ENCODE peak calls at places on chromosomes 6 and 20, in six cellular contexts. One of them, this sample, is unnamed.

GRCh38 chr6:69007781-69008180 is 372.7 kb downstream of the ADGRB3 start:
- DNase-seq in type B pancreatic cell: no peak
- DNase-seq in psoas muscle: no peak
- DNase-seq in Caki2: no peak
- DNase-seq in HTR-8/SVneo: no peak
- DNase-seq in heart right ventricle: no peak
- DNase-seq in this sample: no peak

GRCh38 chr20:51886891-51887608 is 84.7 kb upstream of the SALL4 start:
- DNase-seq in type B pancreatic cell: no peak
- DNase-seq in psoas muscle: no peak
- DNase-seq in Caki2: no peak
- DNase-seq in HTR-8/SVneo: no peak
- DNase-seq in heart right ventricle: no peak
- DNase-seq in this sample: no peak

GRCh38 chr6:34526241-34526972 is 29.7 kb downstream of the SPDEF start:
- DNase-seq in type B pancreatic cell: no peak
- DNase-seq in psoas muscle: no peak
- DNase-seq in Caki2: no peak
- DNase-seq in HTR-8/SVneo: no peak
- DNase-seq in heart right ventricle: no peak
- DNase-seq in this sample: no peak

GRCh38 chr20:36969050-36969449 is 17.5 kb upstream of the SAMHD1 start:
- DNase-seq in type B pancreatic cell: no peak
- DNase-seq in psoas muscle: no peak
- DNase-seq in Caki2: no peak
- DNase-seq in HTR-8/SVneo: no peak
- DNase-seq in heart right ventricle: no peak
- DNase-seq in this sample: no peak

GRCh38 chr20:64146936-64147451 is 17.3 kb upstream of the MYT1 start:
- DNase-seq in type B pancreatic cell: no peak
- DNase-seq in psoas muscle: no peak
- DNase-seq in Caki2: no peak
- DNase-seq in HTR-8/SVneo: no peak
- DNase-seq in heart right ventricle: no peak
- DNase-seq in this sample: peak; percentile 43

GRCh38 chr6:161963634-161964244 is 689.9 kb upstream of the AGPAT4 start:
- DNase-seq in type B pancreatic cell: no peak
- DNase-seq in psoas muscle: no peak
- DNase-seq in Caki2: no peak
- DNase-seq in HTR-8/SVneo: no peak
- DNase-seq in heart right ventricle: no peak
- DNase-seq in this sample: no peak

GRCh38 chr6:25953733-25954132 is 8.9 kb upstream of the TRIM38 start:
- DNase-seq in type B pancreatic cell: no peak
- DNase-seq in psoas muscle: no peak
- DNase-seq in Caki2: no peak
- DNase-seq in HTR-8/SVneo: no peak
- DNase-seq in heart right ventricle: no peak
- DNase-seq in this sample: no peak

GRCh38 chr20:63525968-63526367 is 5.4 kb downstream of the PPDPF start:
- DNase-seq in type B pancreatic cell: no peak
- DNase-seq in psoas muscle: no peak
- DNase-seq in Caki2: peak; percentile 51
- DNase-seq in HTR-8/SVneo: no peak
- DNase-seq in heart right ventricle: no peak
- DNase-seq in this sample: peak; percentile 13

GRCh38 chr6:80540700-80541099 is 434.2 kb downstream of the BCKDHB start:
- DNase-seq in type B pancreatic cell: no peak
- DNase-seq in psoas muscle: no peak
- DNase-seq in Caki2: no peak
- DNase-seq in HTR-8/SVneo: no peak
- DNase-seq in heart right ventricle: no peak
- DNase-seq in this sample: no peak

GRCh38 chr6:20877008-20877937 is 343.0 kb downstream of the CDKAL1 start:
- DNase-seq in type B pancreatic cell: no peak
- DNase-seq in psoas muscle: peak; percentile 36
- DNase-seq in Caki2: peak; percentile 97
- DNase-seq in HTR-8/SVneo: peak; percentile 75
- DNase-seq in heart right ventricle: no peak
- DNase-seq in this sample: no peak

GRCh38 chr20:61985096-61985495 is 80.6 kb downstream of the TAF4 start:
- DNase-seq in type B pancreatic cell: no peak
- DNase-seq in psoas muscle: no peak
- DNase-seq in Caki2: no peak
- DNase-seq in HTR-8/SVneo: no peak
- DNase-seq in heart right ventricle: no peak
- DNase-seq in this sample: no peak

GRCh38 chr6:15285682-15286294 is 39.9 kb downstream of the JARID2 start:
- DNase-seq in type B pancreatic cell: no peak
- DNase-seq in psoas muscle: no peak
- DNase-seq in Caki2: no peak
- DNase-seq in HTR-8/SVneo: no peak
- DNase-seq in heart right ventricle: no peak
- DNase-seq in this sample: no peak

GRCh38 chr6:161677188-161677587 is 403.3 kb upstream of the AGPAT4 start:
- DNase-seq in type B pancreatic cell: no peak
- DNase-seq in psoas muscle: no peak
- DNase-seq in Caki2: no peak
- DNase-seq in HTR-8/SVneo: no peak
- DNase-seq in heart right ventricle: no peak
- DNase-seq in this sample: no peak

GRCh38 chr6:12637960-12638641 is 78.5 kb upstream of the PHACTR1 start:
- DNase-seq in type B pancreatic cell: no peak
- DNase-seq in psoas muscle: no peak
- DNase-seq in Caki2: peak; percentile 69
- DNase-seq in HTR-8/SVneo: peak; percentile 31
- DNase-seq in heart right ventricle: peak; percentile 14
- DNase-seq in this sample: peak; percentile 60

GRCh38 chr6:106751501-106752252 is 122.3 kb downstream of the QRSL1 start:
- DNase-seq in type B pancreatic cell: no peak
- DNase-seq in psoas muscle: no peak
- DNase-seq in Caki2: peak; percentile 95
- DNase-seq in HTR-8/SVneo: peak; percentile 21
- DNase-seq in heart right ventricle: no peak
- DNase-seq in this sample: no peak

GRCh38 chr6:165678429-165678828 is 15.4 kb upstream of the PDE10A start:
- DNase-seq in type B pancreatic cell: no peak
- DNase-seq in psoas muscle: no peak
- DNase-seq in Caki2: no peak
- DNase-seq in HTR-8/SVneo: no peak
- DNase-seq in heart right ventricle: no peak
- DNase-seq in this sample: peak; percentile 55

GRCh38 chr6:5752282-5752681 is 254.4 kb downstream of the NRN1 start:
- DNase-seq in type B pancreatic cell: no peak
- DNase-seq in psoas muscle: no peak
- DNase-seq in Caki2: peak; percentile 58
- DNase-seq in HTR-8/SVneo: no peak
- DNase-seq in heart right ventricle: no peak
- DNase-seq in this sample: no peak

GRCh38 chr6:47147836-47148344 is 105.8 kb upstream of the ADGRF1 start:
- DNase-seq in type B pancreatic cell: no peak
- DNase-seq in psoas muscle: no peak
- DNase-seq in Caki2: no peak
- DNase-seq in HTR-8/SVneo: no peak
- DNase-seq in heart right ventricle: no peak
- DNase-seq in this sample: no peak

GRCh38 chr20:57659789-57660509 is 39.7 kb upstream of the ZBP1 start:
- DNase-seq in type B pancreatic cell: peak; percentile 68
- DNase-seq in psoas muscle: no peak
- DNase-seq in Caki2: no peak
- DNase-seq in HTR-8/SVneo: no peak
- DNase-seq in heart right ventricle: no peak
- DNase-seq in this sample: peak; percentile 55

GRCh38 chr6:56593801-56594318 is 48.8 kb downstream of the DST start:
- DNase-seq in type B pancreatic cell: no peak
- DNase-seq in psoas muscle: no peak
- DNase-seq in Caki2: no peak
- DNase-seq in HTR-8/SVneo: no peak
- DNase-seq in heart right ventricle: no peak
- DNase-seq in this sample: no peak

GRCh38 chr6:166331503-166332133 is 10.7 kb downstream of the SFT2D1 start:
- DNase-seq in type B pancreatic cell: no peak
- DNase-seq in psoas muscle: no peak
- DNase-seq in Caki2: no peak
- DNase-seq in HTR-8/SVneo: no peak
- DNase-seq in heart right ventricle: no peak
- DNase-seq in this sample: no peak

GRCh38 chr6:157056275-157056674 is 267.0 kb downstream of the TMEM242 start:
- DNase-seq in type B pancreatic cell: no peak
- DNase-seq in psoas muscle: no peak
- DNase-seq in Caki2: no peak
- DNase-seq in HTR-8/SVneo: no peak
- DNase-seq in heart right ventricle: no peak
- DNase-seq in this sample: no peak

GRCh38 chr20:47127986-47128385 is 228.5 kb downstream of the ZMYND8 start:
- DNase-seq in type B pancreatic cell: no peak
- DNase-seq in psoas muscle: no peak
- DNase-seq in Caki2: no peak
- DNase-seq in HTR-8/SVneo: no peak
- DNase-seq in heart right ventricle: no peak
- DNase-seq in this sample: no peak

GRCh38 chr6:50819527-50819905 is 845 bp downstream of the TFAP2B start:
- DNase-seq in type B pancreatic cell: no peak
- DNase-seq in psoas muscle: no peak
- DNase-seq in Caki2: no peak
- DNase-seq in HTR-8/SVneo: no peak
- DNase-seq in heart right ventricle: no peak
- DNase-seq in this sample: no peak

GRCh38 chr20:53582574-53583351 is 10.9 kb downstream of the ZNF217 start:
- DNase-seq in type B pancreatic cell: peak; percentile 22
- DNase-seq in psoas muscle: no peak
- DNase-seq in Caki2: peak; percentile 81
- DNase-seq in HTR-8/SVneo: peak; percentile 75
- DNase-seq in heart right ventricle: no peak
- DNase-seq in this sample: no peak

GRCh38 chr6:47897233-47897632 is 115.4 kb downstream of the OPN5 start:
- DNase-seq in type B pancreatic cell: no peak
- DNase-seq in psoas muscle: no peak
- DNase-seq in Caki2: no peak
- DNase-seq in HTR-8/SVneo: no peak
- DNase-seq in heart right ventricle: no peak
- DNase-seq in this sample: no peak

GRCh38 chr6:31792090-31792374 is 3.5 kb downstream of the VARS1 start:
- DNase-seq in type B pancreatic cell: no peak
- DNase-seq in psoas muscle: no peak
- DNase-seq in Caki2: no peak
- DNase-seq in HTR-8/SVneo: no peak
- DNase-seq in heart right ventricle: no peak
- DNase-seq in this sample: no peak

GRCh38 chr6:108198761-108199498 is 33.1 kb downstream of the NR2E1 start:
- DNase-seq in type B pancreatic cell: no peak
- DNase-seq in psoas muscle: no peak
- DNase-seq in Caki2: no peak
- DNase-seq in HTR-8/SVneo: no peak
- DNase-seq in heart right ventricle: no peak
- DNase-seq in this sample: no peak

GRCh38 chr6:154508573-154509375 is 1.7 kb downstream of the CNKSR3 start:
- DNase-seq in type B pancreatic cell: no peak
- DNase-seq in psoas muscle: no peak
- DNase-seq in Caki2: peak; percentile 41
- DNase-seq in HTR-8/SVneo: no peak
- DNase-seq in heart right ventricle: no peak
- DNase-seq in this sample: no peak

GRCh38 chr6:87745966-87746721 is 44.1 kb upstream of the AKIRIN2 start:
- DNase-seq in type B pancreatic cell: no peak
- DNase-seq in psoas muscle: no peak
- DNase-seq in Caki2: no peak
- DNase-seq in HTR-8/SVneo: no peak
- DNase-seq in heart right ventricle: no peak
- DNase-seq in this sample: no peak

GRCh38 chr20:62376112-62377063 is 9.3 kb upstream of the LAMA5 start:
- DNase-seq in type B pancreatic cell: no peak
- DNase-seq in psoas muscle: no peak
- DNase-seq in Caki2: no peak
- DNase-seq in HTR-8/SVneo: peak; percentile 84
- DNase-seq in heart right ventricle: peak; percentile 52
- DNase-seq in this sample: no peak

GRCh38 chr6:98333273-98333672 is 501.1 kb upstream of the POU3F2 start:
- DNase-seq in type B pancreatic cell: no peak
- DNase-seq in psoas muscle: no peak
- DNase-seq in Caki2: no peak
- DNase-seq in HTR-8/SVneo: no peak
- DNase-seq in heart right ventricle: no peak
- DNase-seq in this sample: no peak

GRCh38 chr6:14848019-14848418 is 397.9 kb upstream of the JARID2 start:
- DNase-seq in type B pancreatic cell: no peak
- DNase-seq in psoas muscle: no peak
- DNase-seq in Caki2: no peak
- DNase-seq in HTR-8/SVneo: no peak
- DNase-seq in heart right ventricle: no peak
- DNase-seq in this sample: no peak

GRCh38 chr6:115415378-115415777 is 645.3 kb downstream of the FRK start:
- DNase-seq in type B pancreatic cell: no peak
- DNase-seq in psoas muscle: no peak
- DNase-seq in Caki2: no peak
- DNase-seq in HTR-8/SVneo: no peak
- DNase-seq in heart right ventricle: no peak
- DNase-seq in this sample: no peak

GRCh38 chr6:89974776-89975175 is 80.5 kb downstream of the GJA10 start:
- DNase-seq in type B pancreatic cell: no peak
- DNase-seq in psoas muscle: no peak
- DNase-seq in Caki2: no peak
- DNase-seq in HTR-8/SVneo: no peak
- DNase-seq in heart right ventricle: peak; percentile 34
- DNase-seq in this sample: no peak

GRCh38 chr6:28274888-28275287 is 6.5 kb upstream of the PGBD1 start:
- DNase-seq in type B pancreatic cell: no peak
- DNase-seq in psoas muscle: no peak
- DNase-seq in Caki2: no peak
- DNase-seq in HTR-8/SVneo: no peak
- DNase-seq in heart right ventricle: no peak
- DNase-seq in this sample: no peak

GRCh38 chr6:169269180-169270076 is 15.8 kb upstream of the THBS2 start:
- DNase-seq in type B pancreatic cell: no peak
- DNase-seq in psoas muscle: peak; percentile 51
- DNase-seq in Caki2: no peak
- DNase-seq in HTR-8/SVneo: no peak
- DNase-seq in heart right ventricle: peak; percentile 57
- DNase-seq in this sample: no peak

GRCh38 chr20:45322952-45323383 is 14.9 kb upstream of the MATN4 start:
- DNase-seq in type B pancreatic cell: no peak
- DNase-seq in psoas muscle: peak; percentile 75
- DNase-seq in Caki2: no peak
- DNase-seq in HTR-8/SVneo: peak; percentile 84
- DNase-seq in heart right ventricle: peak; percentile 62
- DNase-seq in this sample: no peak

This sample was measured in Right ventricle myocardium inferior.